ENCODE peak calls at places on chromosomes 7 and 10, in six cellular contexts. W, L, V, J, Y and F are unnamed samples. For H3K4me1, the result is how much of the 10 kb centered on the place peaks cover.

GRCh38 chr7:117283371-117283770 is 39.5 kb downstream of the WNT2 start:
- DNase-seq in V (no peak), J (no peak), Y (no peak), L (no peak), W (peak), F (no peak)

GRCh38 chr7:152865011-152865410 is 105.5 kb downstream of the ACTR3B start:
- DNase-seq in L (no peak), V (no peak), W (no peak), Y (no peak), J (no peak), F (no peak)

GRCh38 chr10:35781643-35782035 is 139.5 kb upstream of the FZD8 start:
- DNase-seq in V (no peak), J (peak), W (no peak), Y (peak), L (no peak), F (no peak)

GRCh38 chr7:124667312-124667711 is 98.3 kb downstream of the GPR37 start:
- DNase-seq in W (peak), Y (no peak), J (no peak), L (no peak), V (no peak), F (no peak)

GRCh38 chr10:93376372-93377296 is 105.5 kb downstream of the MYOF start:
- DNase-seq in L (peak), J (peak), V (peak), W (peak), Y (peak), F (peak)

GRCh38 chr7:12524794-12525386 is 45.6 kb upstream of the SCIN start:
- DNase-seq in L (no peak), W (peak), Y (peak), V (no peak), J (peak), F (peak)

GRCh38 chr7:48087349-48087748 is 1.7 kb upstream of the UPP1 start:
- DNase-seq in W (peak), J (no peak), L (no peak), V (peak), Y (peak), F (peak)

GRCh38 chr7:2980406-2981102 is 63.1 kb downstream of the CARD11 start:
- DNase-seq in V (no peak), L (no peak), Y (peak), J (no peak), W (no peak), F (no peak)

GRCh38 chr10:67794909-67795460 is 43.0 kb downstream of the DNAJC12 start:
- DNase-seq in W (no peak), Y (no peak), L (no peak), J (no peak), V (no peak), F (no peak)

GRCh38 chr7:98569606-98570337 is 47.3 kb upstream of the NPTX2 start:
- DNase-seq in V (no peak), Y (no peak), J (no peak), L (peak), W (no peak), F (no peak)

DNA sequence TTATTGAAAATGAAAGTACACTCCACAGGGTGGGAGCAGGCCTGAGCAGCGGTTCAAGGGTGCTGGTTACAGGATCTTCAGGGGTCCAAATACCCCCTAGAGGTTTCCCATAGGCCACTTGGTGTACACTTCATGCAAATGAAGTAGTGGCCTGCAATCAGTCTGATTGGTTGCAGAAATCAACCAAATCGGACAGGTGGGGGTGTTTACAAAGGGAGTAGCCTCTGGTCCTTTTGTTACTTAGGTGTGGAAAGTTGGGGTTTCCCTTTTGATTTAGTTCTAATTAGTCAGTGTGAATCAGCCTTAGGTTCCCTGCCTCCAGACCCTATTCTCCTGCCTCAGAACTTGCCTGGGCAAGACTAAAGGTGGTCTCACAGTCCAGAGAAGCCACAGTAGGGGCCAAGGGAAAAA is 49.6 kb downstream of the SYPL1 start:
- DNase-seq in V (no peak), J (peak), Y (peak), L (no peak), W (no peak), F (no peak)
- H3K4me1 ChIP-seq in V (under half), J (under half), Y (half or more), L (under half), W (under half), F (under half)

DNA sequence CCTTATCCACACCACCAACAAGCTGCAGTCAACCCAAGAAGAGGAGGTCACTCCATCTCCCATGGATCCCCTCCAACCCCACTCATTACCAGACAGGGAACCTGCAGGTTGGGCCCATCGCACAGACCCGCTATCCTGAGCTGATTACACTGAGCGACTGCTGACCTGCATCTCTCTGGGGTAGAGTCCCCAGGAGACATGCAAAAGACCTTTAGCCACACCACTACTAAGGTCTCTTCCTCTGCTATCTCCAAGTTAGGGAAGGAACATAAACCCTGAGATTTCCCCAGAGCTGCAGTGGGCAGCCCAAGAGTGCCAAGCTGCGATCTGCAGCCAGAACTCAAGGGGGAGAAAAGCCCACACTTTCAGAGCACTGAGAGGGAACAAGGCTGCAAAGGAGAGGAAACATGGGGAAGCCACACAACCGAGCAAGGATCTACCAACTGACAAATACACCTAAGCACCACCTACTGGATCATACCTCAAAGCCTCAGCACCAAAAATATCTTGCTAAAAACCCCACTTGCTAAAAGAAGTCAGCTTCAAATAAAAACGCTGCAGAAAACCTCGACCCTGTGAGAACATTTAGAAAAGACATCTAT is 298.2 kb downstream of the SORCS1 start:
- DNase-seq in L (no peak), J (no peak), W (no peak), Y (no peak), V (no peak), F (no peak)
- H3K27ac ChIP-seq in L (no peak), J (no peak), W (no peak), Y (no peak), V (no peak), F (no peak)

GRCh38 chr7:105017263-105018051 is 3.5 kb downstream of the KMT2E start:
- DNase-seq in L (no peak), Y (peak), V (no peak), W (no peak), J (no peak), F (peak)

GRCh38 chr7:105022458-105022857 is 8.5 kb downstream of the KMT2E start:
- DNase-seq in V (no peak), W (no peak), Y (no peak), L (no peak), J (no peak), F (no peak)

GRCh38 chr7:105024734-105025133 is 10.7 kb downstream of the KMT2E start:
- DNase-seq in V (no peak), L (no peak), Y (no peak), J (no peak), W (peak), F (no peak)

GRCh38 chr7:105019269-105019668 is 5.3 kb downstream of the KMT2E start:
- DNase-seq in V (no peak), W (no peak), J (no peak), L (no peak), Y (no peak), F (no peak)

DNA sequence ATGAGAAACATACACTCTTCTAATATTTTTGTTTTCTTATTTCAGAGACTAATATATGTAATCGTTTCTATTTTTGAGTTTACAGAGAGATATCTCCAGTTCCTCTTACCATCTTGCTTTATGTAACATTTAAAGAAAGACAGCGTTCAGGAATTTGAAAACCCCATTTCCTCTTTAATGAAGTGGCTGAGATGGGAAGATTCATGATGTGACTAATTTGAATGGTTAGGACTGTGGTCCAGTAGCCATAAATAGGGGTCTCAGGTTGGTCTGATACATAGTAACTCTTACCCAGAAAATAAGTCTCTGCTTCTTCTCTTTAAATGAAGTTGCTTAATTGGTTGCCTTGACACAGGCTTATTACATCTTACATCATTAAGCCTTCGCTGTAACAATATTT is 6.9 kb downstream of the KMT2E start:
- DNase-seq in W (no peak), L (no peak), Y (no peak), V (no peak), J (no peak), F (no peak)
- H3K4me1 ChIP-seq in W (under half), L (half or more), Y (half or more), V (half or more), J (under half), F (half or more)

GRCh38 chr7:108077714-108078113 is 52.4 kb downstream of the LAMB4 start:
- DNase-seq in Y (peak), W (no peak), J (no peak), V (no peak), L (no peak), F (no peak)
- H3K27ac ChIP-seq in Y (no peak), W (peak), J (no peak), V (no peak), L (peak), F (no peak)

GRCh38 chr7:55552320-55553086 is 19.8 kb downstream of the VOPP1 start:
- DNase-seq in Y (no peak), L (no peak), V (no peak), J (peak), W (peak), F (no peak)

GRCh38 chr7:55549457-55549856 is 22.8 kb downstream of the VOPP1 start:
- DNase-seq in V (no peak), L (no peak), Y (peak), W (no peak), J (no peak), F (no peak)

GRCh38 chr7:55548295-55548731 is 24.0 kb downstream of the VOPP1 start:
- DNase-seq in V (no peak), J (no peak), Y (no peak), W (no peak), L (no peak), F (no peak)

GRCh38 chr7:55550838-55551537 is 21.3 kb downstream of the VOPP1 start:
- DNase-seq in L (no peak), W (no peak), J (peak), Y (no peak), V (no peak), F (no peak)

GRCh38 chr7:55550010-55550409 is 22.3 kb downstream of the VOPP1 start:
- DNase-seq in W (no peak), L (no peak), Y (peak), J (peak), V (no peak), F (no peak)
- H3K4me1 ChIP-seq in W (half or more), L (under half), Y (half or more), J (under half), V (under half), F (half or more)

DNA sequence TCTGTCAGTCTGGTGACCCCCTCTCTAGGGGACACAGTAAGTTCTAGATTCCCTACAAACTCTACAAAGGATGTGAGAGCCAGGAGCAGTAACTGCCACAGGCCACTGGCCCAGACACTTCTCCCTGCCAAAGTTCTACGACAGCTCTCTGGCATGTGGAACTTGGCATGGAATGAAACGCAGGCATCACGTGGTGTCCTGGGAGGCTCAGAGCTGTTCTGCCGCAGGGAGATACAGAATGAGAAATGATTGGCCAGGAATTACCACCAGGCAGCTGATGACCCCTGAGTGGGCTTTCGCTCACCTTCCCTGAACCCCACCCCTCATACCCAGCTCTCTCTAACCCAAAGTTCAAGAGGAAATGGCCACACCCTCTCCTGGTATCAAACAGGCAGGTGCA is 29.8 kb upstream of the MSRB2 start:
- DNase-seq in L (peak), Y (no peak), V (no peak), J (peak), W (peak), F (no peak)
- H3K27ac ChIP-seq in L (peak), Y (no peak), V (no peak), J (peak), W (peak), F (no peak)

DNA sequence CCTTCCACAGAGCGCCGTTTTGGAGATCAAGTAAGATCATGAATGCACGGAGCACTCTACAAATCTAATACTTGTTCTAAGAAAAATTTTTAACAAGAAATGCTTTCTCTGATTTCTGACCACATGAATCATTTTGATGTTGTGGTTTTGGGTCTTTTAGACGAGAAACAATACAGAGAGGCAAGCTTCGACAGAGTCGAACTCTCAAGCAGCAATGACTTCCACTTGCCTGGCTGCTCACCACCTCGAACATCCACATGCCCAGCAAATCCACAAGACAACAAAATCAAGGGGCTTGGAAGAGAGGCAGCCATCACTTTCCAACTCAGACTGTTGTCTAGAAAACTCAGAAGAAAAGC is 69.4 kb upstream of the GSDME start:
- DNase-seq in V (no peak), L (no peak), W (peak), J (no peak), Y (no peak), F (peak)
- H3K4me1 ChIP-seq in V (under half), L (under half), W (half or more), J (under half), Y (half or more), F (under half)

GRCh38 chr7:138083859-138084258 is 7.6 kb downstream of the AKR1D1 start:
- DNase-seq in J (no peak), Y (no peak), L (no peak), V (no peak), W (no peak), F (no peak)
- H3K27ac ChIP-seq in J (no peak), Y (no peak), L (no peak), V (no peak), W (no peak), F (no peak)

DNA sequence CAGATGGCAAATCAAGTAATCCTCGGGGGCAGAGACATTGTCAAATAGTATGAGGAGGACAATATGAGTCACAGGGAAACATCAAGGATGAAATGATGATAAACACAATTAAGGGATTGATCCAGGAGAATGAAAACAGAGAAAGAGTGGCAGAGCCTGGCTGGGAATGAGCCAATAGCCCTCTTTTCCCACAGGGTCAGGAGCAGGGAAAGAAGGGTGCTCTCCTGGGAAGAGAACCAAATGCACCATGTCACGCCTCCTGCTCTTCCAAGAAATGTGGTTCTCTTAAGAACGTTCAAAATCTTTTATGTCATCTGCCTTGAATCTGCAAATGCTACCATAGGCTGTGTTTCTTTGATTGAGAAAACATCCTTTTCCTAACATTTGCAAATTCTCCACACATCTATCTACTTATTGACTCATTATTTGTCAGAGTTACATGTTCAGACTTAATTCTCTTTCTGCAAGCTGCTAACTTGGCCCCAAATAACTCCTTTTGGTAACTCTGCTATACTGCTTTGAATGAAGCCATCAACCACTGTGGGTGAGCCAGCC is 50.6 kb downstream of the HIPK2 start:
- DNase-seq in V (no peak), W (peak), Y (no peak), J (no peak), L (no peak), F (no peak)
- H3K4me1 ChIP-seq in V (under half), W (under half), Y (under half), J (under half), L (half or more), F (under half)